ENCODE peak calls at places on chromosomes 4 and X, in nine cellular contexts. S, J, D, I, N, X, Q, H and R are unnamed samples.

GRCh38 chr4:28209371-28209924 is 1348.8 kb downstream of the STIM2 start:
- DNase-seq in J (no peak), Q (no peak), I (no peak), D (no peak), S (no peak), X (no peak), H (no peak), N (no peak), R (no peak)

GRCh38 chrX:10729000-10729399 is 108.6 kb upstream of the MID1 start:
- DNase-seq in H (no peak), I (no peak), J (no peak), Q (no peak), S (no peak), D (no peak), N (no peak), X (no peak), R (no peak)

GRCh38 chr4:144659493-144659892 is 13.5 kb downstream of the HHIP start:
- DNase-seq in I (no peak), X (no peak), J (no peak), Q (no peak), H (no peak), D (no peak), N (no peak), S (no peak), R (no peak)

GRCh38 chr4:23884261-23884660 is 5.6 kb downstream of the PPARGC1A start:
- DNase-seq in N (no peak), H (no peak), S (no peak), Q (no peak), X (no peak), J (no peak), I (no peak), D (no peak), R (no peak)

GRCh38 chr4:54942735-54943134 is 182.7 kb downstream of the KDR start:
- DNase-seq in Q (no peak), I (no peak), D (no peak), H (no peak), X (no peak), S (no peak), N (no peak), J (no peak), R (no peak)

GRCh38 chr4:127500242-127500641 is 132.5 kb upstream of the INTU start:
- DNase-seq in D (no peak), X (no peak), Q (no peak), N (no peak), I (no peak), J (no peak), H (no peak), S (no peak), R (no peak)

GRCh38 chr4:69855822-69856221 is 4.1 kb downstream of the SULT1E1 start:
- DNase-seq in X (no peak), S (no peak), H (no peak), I (no peak), Q (no peak), N (no peak), D (no peak), J (no peak), R (no peak)

GRCh38 chr4:8236920-8237195 is 32.7 kb upstream of the HTRA3 start:
- DNase-seq in Q (no peak), N (no peak), S (no peak), X (no peak), H (no peak), I (no peak), D (no peak), J (no peak), R (no peak)

GRCh38 chrX:71536285-71536684 is 3.4 kb downstream of the OGT start:
- DNase-seq in I (no peak), Q (no peak), S (no peak), D (no peak), X (no peak), H (no peak), J (no peak), N (no peak), R (no peak)

GRCh38 chr4:53654300-53654758 is 63.0 kb upstream of the LNX1 start:
- DNase-seq in S (peak; percentile 60), N (peak; percentile 96), D (no peak), H (no peak), Q (no peak), I (no peak), J (peak; percentile 43), X (peak; percentile 39), R (peak; percentile 70)

GRCh38 chrX:25442501-25442900 is 426.7 kb upstream of the ARX start:
- DNase-seq in Q (no peak), D (no peak), N (no peak), H (no peak), X (no peak), J (no peak), S (no peak), I (no peak), R (no peak)

GRCh38 chrX:48939417-48940228 is 17.8 kb downstream of the OTUD5 start:
- DNase-seq in J (no peak), H (no peak), X (no peak), Q (no peak), N (no peak), S (no peak), I (no peak), D (no peak), R (no peak)

GRCh38 chrX:31268359-31268758 is 196.5 kb upstream of the FTHL17 start:
- DNase-seq in D (no peak), S (no peak), J (peak; percentile 16), X (no peak), I (no peak), H (no peak), Q (no peak), N (no peak), R (no peak)

GRCh38 chr4:6343950-6344408 is 74.3 kb downstream of the WFS1 start:
- DNase-seq in D (peak; percentile 49), H (peak; percentile 54), J (peak; percentile 80), S (peak; percentile 44), I (no peak), X (peak; percentile 42), N (peak; percentile 73), Q (peak; percentile 18), R (peak; percentile 8)

GRCh38 chr4:78293841-78294301 is 236.7 kb downstream of the FRAS1 start:
- DNase-seq in N (peak; percentile 7), H (no peak), Q (peak; percentile 48), J (peak; percentile 74), S (peak; percentile 88), X (peak; percentile 85), I (no peak), D (no peak), R (peak; percentile 86)

GRCh38 chr4:147109800-147110199 is 164.1 kb upstream of the TTC29 start:
- DNase-seq in N (no peak), X (no peak), Q (no peak), D (no peak), J (no peak), S (no peak), I (no peak), H (no peak), R (no peak)

GRCh38 chr4:147108409-147108808 is 162.7 kb upstream of the TTC29 start:
- DNase-seq in X (peak; percentile 39), I (no peak), Q (no peak), S (no peak), N (no peak), J (peak; percentile 65), H (no peak), D (no peak), R (no peak)

GRCh38 chr4:147110473-147110872 is 164.8 kb upstream of the TTC29 start:
- DNase-seq in S (no peak), X (no peak), H (no peak), J (no peak), I (no peak), D (no peak), N (no peak), Q (no peak), R (no peak)

GRCh38 chr4:147110968-147111367 is 165.3 kb upstream of the TTC29 start:
- DNase-seq in X (peak; percentile 12), N (no peak), D (no peak), Q (no peak), I (no peak), J (peak; percentile 47), H (no peak), S (peak; percentile 46), R (no peak)
- H3K4me3 ChIP-seq in X (no peak overlapping the region), N (no peak overlapping the region), D (no peak overlapping the region), Q (no peak overlapping the region), I (no peak overlapping the region), J (no peak overlapping the region), H (no peak overlapping the region), S (no peak overlapping the region), R (no peak overlapping the region)

DNA sequence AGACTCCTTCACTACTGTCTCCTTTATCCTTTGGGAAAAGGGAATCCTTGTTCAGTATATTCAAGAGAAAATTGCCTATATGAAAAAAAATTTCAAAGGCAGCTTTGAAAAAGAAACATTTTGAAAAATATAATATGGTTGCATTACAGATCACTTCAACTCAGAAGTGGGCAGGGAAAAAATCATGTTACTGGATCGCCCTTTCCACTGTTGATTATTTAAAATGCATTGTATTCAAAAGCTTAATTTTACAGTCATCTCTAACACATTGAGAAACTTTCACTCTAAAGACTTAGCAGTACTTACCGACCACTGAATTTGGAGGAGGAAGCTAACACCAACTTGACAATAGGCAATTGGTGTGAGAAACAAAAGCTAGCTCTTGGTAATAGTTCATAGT is 101.8 kb downstream of the CEP135 start:
- DNase-seq in D (no peak), H (no peak), Q (no peak), N (no peak), J (no peak), I (no peak), S (no peak), X (no peak), R (no peak)
- H3K4me3 ChIP-seq in D (peak overlapping the region; percentile 86), H (no peak overlapping the region), Q (no peak overlapping the region), N (no peak overlapping the region), J (no peak overlapping the region), I (no peak overlapping the region), S (no peak overlapping the region), X (no peak overlapping the region), R (no peak overlapping the region)

GRCh38 chr4:169031392-169031791 is 21.3 kb upstream of the CBR4 start:
- DNase-seq in Q (no peak), I (no peak), N (no peak), H (no peak), D (no peak), J (no peak), S (no peak), X (no peak), R (no peak)

GRCh38 chr4:169030575-169030982 is 20.5 kb upstream of the CBR4 start:
- DNase-seq in D (no peak), Q (no peak), J (peak; percentile 47), S (peak; percentile 44), N (no peak), I (no peak), X (no peak), H (no peak), R (no peak)

GRCh38 chr4:169032194-169032593 is 22.1 kb upstream of the CBR4 start:
- DNase-seq in X (no peak), N (no peak), J (no peak), H (no peak), Q (no peak), S (no peak), D (no peak), I (no peak), R (no peak)

GRCh38 chr4:169032883-169033645 is 23.0 kb upstream of the CBR4 start:
- DNase-seq in D (no peak), J (no peak), I (no peak), X (no peak), Q (no peak), N (no peak), S (no peak), H (no peak), R (no peak)

GRCh38 chr4:169033660-169034059 is 23.6 kb upstream of the CBR4 start:
- DNase-seq in I (no peak), S (no peak), X (no peak), J (no peak), D (peak; percentile 11), N (no peak), Q (no peak), H (no peak), R (no peak)
- H3K4me3 ChIP-seq in I (no peak overlapping the region), S (no peak overlapping the region), X (no peak overlapping the region), J (no peak overlapping the region), D (no peak overlapping the region), N (no peak overlapping the region), Q (no peak overlapping the region), H (no peak overlapping the region), R (no peak overlapping the region)

GRCh38 chr4:171378323-171378722 is 434.9 kb upstream of the GALNTL6 start:
- DNase-seq in S (peak; percentile 3), Q (no peak), D (no peak), H (no peak), N (no peak), J (no peak), I (no peak), X (no peak), R (no peak)
- H3K4me3 ChIP-seq in S (no peak overlapping the region), Q (no peak overlapping the region), D (no peak overlapping the region), H (no peak overlapping the region), N (no peak overlapping the region), J (no peak overlapping the region), I (no peak overlapping the region), X (no peak overlapping the region), R (no peak overlapping the region)